ENCODE peak calls at places on chromosomes 7 and 10, in seven cellular contexts. B, C, V, X, R, J and H are unnamed samples.

GRCh38 chr7:80347173-80347572 is 164.7 kb downstream of the GNAT3 start:
- DNase-seq in B (no peak), V (no peak), R (peak), C (no peak), X (no peak), J (no peak), H (no peak)

GRCh38 chr7:7321681-7322080 is 139.3 kb downstream of the C1GALT1 start:
- DNase-seq in X (no peak), V (no peak), C (no peak), J (peak), B (no peak), R (no peak), H (no peak)

GRCh38 chr7:44079221-44080021 is 2.9 kb downstream of the POLM start:
- DNase-seq in V (no peak), X (no peak), C (no peak), J (no peak), B (no peak), R (no peak), H (no peak)

GRCh38 chr7:155218276-155219153 is 79.2 kb upstream of the INSIG1 start:
- DNase-seq in R (no peak), V (no peak), J (no peak), B (no peak), C (no peak), X (no peak), H (no peak)

GRCh38 chr10:128375171-128375570 is 248.9 kb upstream of the MKI67 start:
- DNase-seq in C (no peak), B (no peak), J (no peak), R (no peak), V (no peak), X (no peak), H (no peak)

GRCh38 chr7:22109761-22110160 is 164.1 kb upstream of the CDCA7L start:
- DNase-seq in B (no peak), V (peak), R (peak), J (no peak), X (no peak), C (no peak), H (no peak)

GRCh38 chr10:33189373-33189772 is 145.1 kb downstream of the NRP1 start:
- DNase-seq in C (no peak), V (peak), B (no peak), J (no peak), X (no peak), R (no peak), H (no peak)

GRCh38 chr10:77105756-77106155 is 531.9 kb downstream of the KCNMA1 start:
- DNase-seq in R (no peak), B (no peak), X (peak), C (peak), V (no peak), J (no peak), H (no peak)

GRCh38 chr10:80202934-80203834 is 2.2 kb downstream of the ANXA11 start:
- DNase-seq in J (peak), B (no peak), R (peak), X (peak), V (peak), C (peak), H (peak)

GRCh38 chr7:138000081-138000701 is 1.7 kb downstream of the CREB3L2 start:
- DNase-seq in X (peak), R (peak), C (peak), B (no peak), V (peak), J (no peak), H (peak)

GRCh38 chr10:51860257-51860656 is 160.9 kb upstream of the CSTF2T start:
- DNase-seq in X (no peak), J (no peak), R (no peak), V (no peak), C (peak), B (no peak), H (no peak)

GRCh38 chr10:46216003-46216634 is 70.7 kb upstream of the ANTXRL start:
- DNase-seq in B (no peak), X (no peak), C (no peak), V (no peak), J (no peak), R (no peak), H (no peak)

GRCh38 chr7:4209126-4209525 is 473.0 kb upstream of the FOXK1 start:
- DNase-seq in V (no peak), B (no peak), X (no peak), C (no peak), R (no peak), J (no peak), H (no peak)

GRCh38 chr7:74569501-74570075 is 87.9 kb upstream of the GTF2I start:
- DNase-seq in X (no peak), C (no peak), B (no peak), V (no peak), R (no peak), J (no peak), H (no peak)
- H3K4me3 ChIP-seq in X (no peak), C (no peak), B (no peak), V (no peak), R (no peak), J (no peak), H (no peak)

GRCh38 chr7:23928391-23928790 is 218.4 kb downstream of the STK31 start:
- DNase-seq in R (no peak), C (no peak), X (no peak), B (no peak), V (no peak), J (no peak), H (no peak)
- H3K4me3 ChIP-seq in R (no peak), C (no peak), X (no peak), B (no peak), V (no peak), J (no peak), H (no peak)

GRCh38 chr10:62636825-62637248 is 167.7 kb upstream of the ADO start:
- DNase-seq in R (no peak), B (no peak), C (no peak), V (no peak), J (no peak), X (no peak), H (no peak)
- H3K4me3 ChIP-seq in R (no peak), B (no peak), C (no peak), V (no peak), J (peak), X (no peak), H (no peak)

DNA sequence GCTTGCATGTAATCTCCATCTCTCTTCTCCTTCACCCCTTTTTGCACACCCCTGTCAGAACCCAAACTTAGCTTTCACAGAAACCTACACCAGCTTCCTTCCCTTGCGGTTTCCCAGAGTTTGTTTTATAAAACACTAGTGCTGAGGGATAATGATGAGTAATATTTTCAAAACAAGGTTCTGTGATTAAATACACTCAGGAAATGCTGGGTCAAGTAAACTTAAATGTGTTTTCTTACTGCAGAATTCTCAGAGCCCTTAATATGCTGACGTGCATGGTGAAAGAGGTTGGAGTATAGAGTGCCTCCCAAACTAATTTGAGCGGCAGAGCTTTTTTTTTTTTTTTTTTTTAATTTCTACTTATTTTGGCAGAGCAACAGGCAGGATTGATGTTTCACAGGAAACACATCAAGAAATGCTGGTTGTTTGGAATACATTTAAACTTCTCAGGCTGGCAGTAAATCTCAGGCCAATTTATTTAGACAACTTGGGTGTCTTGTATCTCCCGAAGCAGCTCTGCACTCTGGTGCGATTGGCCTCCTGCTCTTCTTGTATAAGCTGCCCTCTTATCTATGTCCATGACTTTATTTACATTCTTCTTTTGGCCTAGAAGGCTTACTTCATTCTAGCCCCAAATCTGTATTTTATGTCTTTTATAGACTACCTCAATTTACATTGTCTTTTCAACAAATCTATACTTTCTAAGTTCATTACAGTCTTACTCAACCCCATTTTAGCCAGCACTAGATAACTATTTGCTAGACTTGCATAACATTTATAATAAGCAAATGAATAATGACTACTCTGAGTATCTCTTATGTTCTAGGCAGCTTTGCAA is 165.4 kb downstream of the BMPER start:
- DNase-seq in V (no peak), X (no peak), C (no peak), R (no peak), B (no peak), J (no peak), H (no peak)
- H3K4me3 ChIP-seq in V (no peak), X (no peak), C (no peak), R (no peak), B (no peak), J (no peak), H (no peak)

DNA sequence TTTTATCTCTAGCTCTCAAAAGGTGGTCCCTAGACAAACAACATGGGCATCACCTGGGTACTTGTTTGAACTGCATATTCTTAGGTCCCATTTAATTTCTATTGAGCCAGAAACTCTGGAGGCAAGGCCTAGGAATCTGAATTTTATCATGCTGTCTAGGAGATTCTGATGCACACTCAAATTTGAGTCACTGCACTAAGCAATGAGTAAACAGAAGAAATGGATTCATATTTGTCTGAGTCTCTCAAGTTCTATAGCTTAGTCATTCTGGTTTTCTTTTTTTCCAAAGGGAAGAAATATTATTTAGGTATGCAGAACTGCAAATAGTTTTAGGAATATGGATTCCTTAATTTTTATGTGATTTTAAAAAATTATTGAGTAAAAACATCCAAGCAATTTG is 185.5 kb downstream of the SEMA3A start:
- DNase-seq in V (no peak), X (no peak), B (no peak), R (no peak), C (no peak), J (no peak), H (no peak)
- H3K4me3 ChIP-seq in V (no peak), X (no peak), B (no peak), R (no peak), C (no peak), J (no peak), H (no peak)